ENCODE peak calls at places on chromosome 2, in eight cellular contexts. One of them, this sample, is unnamed.

GRCh38 chr2:193584522-193584938 is 1389.8 kb upstream of the TMEFF2 start:
- DNase-seq in IMR-90: peak
- DNase-seq in lower lobe of right lung: no peak
- DNase-seq in tibial artery: no peak
- DNase-seq in CD8-positive, alpha-beta T cell: no peak
- DNase-seq in Peyer's patch: no peak
- DNase-seq in thoracic aorta: no peak
- DNase-seq in WERI-Rb-1: peak
- DNase-seq in this sample: no peak

GRCh38 chr2:71813801-71814470 is 333.7 kb downstream of the CYP26B1 start:
- DNase-seq in CD8-positive, alpha-beta T cell: no peak
- DNase-seq in IMR-90: no peak
- DNase-seq in tibial artery: no peak
- DNase-seq in lower lobe of right lung: no peak
- DNase-seq in Peyer's patch: no peak
- DNase-seq in thoracic aorta: no peak
- DNase-seq in WERI-Rb-1: no peak
- DNase-seq in this sample: no peak

GRCh38 chr2:12057436-12058166 is 311.2 kb downstream of the LPIN1 start:
- DNase-seq in WERI-Rb-1: no peak
- DNase-seq in tibial artery: peak
- DNase-seq in IMR-90: no peak
- DNase-seq in CD8-positive, alpha-beta T cell: peak
- DNase-seq in Peyer's patch: peak
- DNase-seq in thoracic aorta: no peak
- DNase-seq in lower lobe of right lung: peak
- DNase-seq in this sample: no peak

GRCh38 chr2:185859506-185859905 is 120.9 kb downstream of the FSIP2 start:
- DNase-seq in lower lobe of right lung: no peak
- DNase-seq in WERI-Rb-1: no peak
- DNase-seq in Peyer's patch: no peak
- DNase-seq in IMR-90: no peak
- DNase-seq in thoracic aorta: no peak
- DNase-seq in CD8-positive, alpha-beta T cell: no peak
- DNase-seq in tibial artery: no peak
- DNase-seq in this sample: no peak

GRCh38 chr2:225930687-225931086 is 531.2 kb downstream of the NYAP2 start:
- DNase-seq in lower lobe of right lung: no peak
- DNase-seq in tibial artery: no peak
- DNase-seq in thoracic aorta: no peak
- DNase-seq in IMR-90: peak
- DNase-seq in Peyer's patch: no peak
- DNase-seq in WERI-Rb-1: no peak
- DNase-seq in CD8-positive, alpha-beta T cell: no peak
- DNase-seq in this sample: no peak

GRCh38 chr2:151153601-151154000 is 108.1 kb downstream of the RBM43 start:
- DNase-seq in WERI-Rb-1: no peak
- DNase-seq in CD8-positive, alpha-beta T cell: no peak
- DNase-seq in lower lobe of right lung: no peak
- DNase-seq in tibial artery: no peak
- DNase-seq in Peyer's patch: no peak
- DNase-seq in IMR-90: no peak
- DNase-seq in thoracic aorta: no peak
- DNase-seq in this sample: no peak

GRCh38 chr2:44010266-44010665 is 14.5 kb upstream of the LRPPRC start:
- DNase-seq in CD8-positive, alpha-beta T cell: no peak
- DNase-seq in WERI-Rb-1: no peak
- DNase-seq in IMR-90: no peak
- DNase-seq in lower lobe of right lung: no peak
- DNase-seq in tibial artery: no peak
- DNase-seq in thoracic aorta: no peak
- DNase-seq in Peyer's patch: no peak
- DNase-seq in this sample: no peak

GRCh38 chr2:19667085-19667484 is 234.7 kb downstream of the TTC32 start:
- DNase-seq in tibial artery: no peak
- DNase-seq in CD8-positive, alpha-beta T cell: no peak
- DNase-seq in thoracic aorta: no peak
- DNase-seq in WERI-Rb-1: no peak
- DNase-seq in IMR-90: peak
- DNase-seq in lower lobe of right lung: no peak
- DNase-seq in Peyer's patch: no peak
- DNase-seq in this sample: no peak

GRCh38 chr2:207782238-207783030 is 12.7 kb upstream of the FZD5 start:
- DNase-seq in Peyer's patch: peak
- DNase-seq in IMR-90: no peak
- DNase-seq in lower lobe of right lung: no peak
- DNase-seq in CD8-positive, alpha-beta T cell: no peak
- DNase-seq in thoracic aorta: no peak
- DNase-seq in WERI-Rb-1: no peak
- DNase-seq in tibial artery: no peak
- DNase-seq in this sample: no peak

GRCh38 chr2:59249441-59250330 is 1008.6 kb upstream of the FANCL start:
- DNase-seq in CD8-positive, alpha-beta T cell: no peak
- DNase-seq in tibial artery: no peak
- DNase-seq in Peyer's patch: no peak
- DNase-seq in IMR-90: no peak
- DNase-seq in WERI-Rb-1: no peak
- DNase-seq in thoracic aorta: no peak
- DNase-seq in lower lobe of right lung: no peak
- DNase-seq in this sample: no peak

GRCh38 chr2:30777662-30778505 is 29.4 kb downstream of the CAPN13 start:
- DNase-seq in thoracic aorta: no peak
- DNase-seq in WERI-Rb-1: no peak
- DNase-seq in lower lobe of right lung: no peak
- DNase-seq in CD8-positive, alpha-beta T cell: no peak
- DNase-seq in IMR-90: no peak
- DNase-seq in tibial artery: no peak
- DNase-seq in Peyer's patch: peak
- DNase-seq in this sample: no peak

GRCh38 chr2:237591021-237591370 is 462 bp upstream of the RAB17 start:
- DNase-seq in thoracic aorta: no peak
- DNase-seq in IMR-90: no peak
- DNase-seq in lower lobe of right lung: peak
- DNase-seq in Peyer's patch: peak
- DNase-seq in CD8-positive, alpha-beta T cell: no peak
- DNase-seq in tibial artery: no peak
- DNase-seq in WERI-Rb-1: no peak
- DNase-seq in this sample: no peak

GRCh38 chr2:875687-876615 is 74.7 kb upstream of the SNTG2 start:
- DNase-seq in Peyer's patch: no peak
- DNase-seq in WERI-Rb-1: no peak
- DNase-seq in IMR-90: no peak
- DNase-seq in thoracic aorta: no peak
- DNase-seq in lower lobe of right lung: no peak
- DNase-seq in tibial artery: peak
- DNase-seq in CD8-positive, alpha-beta T cell: no peak
- DNase-seq in this sample: no peak

GRCh38 chr2:177245010-177245422 is 19.5 kb downstream of the NFE2L2 start:
- DNase-seq in WERI-Rb-1: no peak
- DNase-seq in thoracic aorta: no peak
- DNase-seq in CD8-positive, alpha-beta T cell: no peak
- DNase-seq in lower lobe of right lung: no peak
- DNase-seq in tibial artery: no peak
- DNase-seq in IMR-90: peak
- DNase-seq in Peyer's patch: no peak
- DNase-seq in this sample: no peak

GRCh38 chr2:180202591-180202990 is 195.5 kb upstream of the CWC22 start:
- DNase-seq in Peyer's patch: no peak
- DNase-seq in WERI-Rb-1: no peak
- DNase-seq in IMR-90: no peak
- DNase-seq in CD8-positive, alpha-beta T cell: no peak
- DNase-seq in tibial artery: no peak
- DNase-seq in thoracic aorta: no peak
- DNase-seq in lower lobe of right lung: no peak
- DNase-seq in this sample: no peak

GRCh38 chr2:177393381-177393780 is 808 bp downstream of the AGPS start:
- DNase-seq in Peyer's patch: no peak
- DNase-seq in thoracic aorta: no peak
- DNase-seq in CD8-positive, alpha-beta T cell: no peak
- DNase-seq in WERI-Rb-1: no peak
- DNase-seq in tibial artery: no peak
- DNase-seq in IMR-90: no peak
- DNase-seq in lower lobe of right lung: no peak
- DNase-seq in this sample: no peak

GRCh38 chr2:216142540-216142939 is 33.4 kb downstream of the XRCC5 start:
- DNase-seq in IMR-90: peak
- DNase-seq in WERI-Rb-1: no peak
- DNase-seq in thoracic aorta: no peak
- DNase-seq in CD8-positive, alpha-beta T cell: no peak
- DNase-seq in Peyer's patch: no peak
- DNase-seq in tibial artery: no peak
- DNase-seq in lower lobe of right lung: no peak
- DNase-seq in this sample: no peak

GRCh38 chr2:8551622-8552074 is 130.2 kb upstream of the ID2 start:
- DNase-seq in IMR-90: no peak
- DNase-seq in WERI-Rb-1: no peak
- DNase-seq in CD8-positive, alpha-beta T cell: no peak
- DNase-seq in lower lobe of right lung: no peak
- DNase-seq in Peyer's patch: peak
- DNase-seq in thoracic aorta: no peak
- DNase-seq in tibial artery: peak
- DNase-seq in this sample: no peak

GRCh38 chr2:84865181-84865783 is 15.6 kb downstream of the TRABD2A start:
- DNase-seq in WERI-Rb-1: no peak
- DNase-seq in Peyer's patch: no peak
- DNase-seq in IMR-90: peak
- DNase-seq in thoracic aorta: no peak
- DNase-seq in lower lobe of right lung: no peak
- DNase-seq in CD8-positive, alpha-beta T cell: no peak
- DNase-seq in tibial artery: no peak
- DNase-seq in this sample: no peak

GRCh38 chr2:9191044-9191481 is 15.5 kb upstream of the ASAP2 start:
- DNase-seq in IMR-90: peak
- DNase-seq in WERI-Rb-1: no peak
- DNase-seq in Peyer's patch: peak
- DNase-seq in CD8-positive, alpha-beta T cell: no peak
- DNase-seq in thoracic aorta: peak
- DNase-seq in tibial artery: peak
- DNase-seq in lower lobe of right lung: peak
- DNase-seq in this sample: no peak

GRCh38 chr2:157192445-157193423 is 64.8 kb upstream of the GALNT5 start:
- DNase-seq in lower lobe of right lung: no peak
- DNase-seq in tibial artery: no peak
- DNase-seq in thoracic aorta: no peak
- DNase-seq in IMR-90: no peak
- DNase-seq in Peyer's patch: no peak
- DNase-seq in CD8-positive, alpha-beta T cell: no peak
- DNase-seq in WERI-Rb-1: no peak
- DNase-seq in this sample: no peak

GRCh38 chr2:132731431-132731830 is 61.4 kb upstream of the LYPD1 start:
- DNase-seq in lower lobe of right lung: no peak
- DNase-seq in tibial artery: no peak
- DNase-seq in WERI-Rb-1: no peak
- DNase-seq in IMR-90: peak
- DNase-seq in Peyer's patch: no peak
- DNase-seq in CD8-positive, alpha-beta T cell: no peak
- DNase-seq in thoracic aorta: no peak
- DNase-seq in this sample: no peak

GRCh38 chr2:61727746-61728145 is 126.1 kb downstream of the FAM161A start:
- DNase-seq in tibial artery: no peak
- DNase-seq in Peyer's patch: no peak
- DNase-seq in IMR-90: peak
- DNase-seq in lower lobe of right lung: no peak
- DNase-seq in WERI-Rb-1: no peak
- DNase-seq in CD8-positive, alpha-beta T cell: no peak
- DNase-seq in thoracic aorta: no peak
- DNase-seq in this sample: no peak

GRCh38 chr2:165877565-165878550 is 75.7 kb downstream of the TTC21B start:
- DNase-seq in WERI-Rb-1: no peak
- DNase-seq in lower lobe of right lung: no peak
- DNase-seq in CD8-positive, alpha-beta T cell: no peak
- DNase-seq in Peyer's patch: no peak
- DNase-seq in thoracic aorta: no peak
- DNase-seq in IMR-90: peak
- DNase-seq in tibial artery: no peak
- DNase-seq in this sample: no peak

GRCh38 chr2:11743846-11744553 is 2.4 kb upstream of the LPIN1 start:
- DNase-seq in IMR-90: peak
- DNase-seq in WERI-Rb-1: peak
- DNase-seq in thoracic aorta: peak
- DNase-seq in Peyer's patch: peak
- DNase-seq in lower lobe of right lung: peak
- DNase-seq in tibial artery: peak
- DNase-seq in CD8-positive, alpha-beta T cell: no peak
- DNase-seq in this sample: peak

GRCh38 chr2:54584598-54584997 is 128.5 kb downstream of the SPTBN1 start:
- DNase-seq in CD8-positive, alpha-beta T cell: no peak
- DNase-seq in WERI-Rb-1: no peak
- DNase-seq in lower lobe of right lung: no peak
- DNase-seq in IMR-90: no peak
- DNase-seq in Peyer's patch: no peak
- DNase-seq in tibial artery: no peak
- DNase-seq in thoracic aorta: no peak
- DNase-seq in this sample: no peak
- H3K27ac ChIP-seq in CD8-positive, alpha-beta T cell: no peak
- H3K27ac ChIP-seq in WERI-Rb-1: peak
- H3K27ac ChIP-seq in lower lobe of right lung: no peak
- H3K27ac ChIP-seq in IMR-90: no peak
- H3K27ac ChIP-seq in Peyer's patch: peak
- H3K27ac ChIP-seq in tibial artery: no peak
- H3K27ac ChIP-seq in thoracic aorta: no peak
- H3K27ac ChIP-seq in this sample: peak

GRCh38 chr2:33765122-33765521 is 166.0 kb upstream of the FAM98A start:
- DNase-seq in Peyer's patch: no peak
- DNase-seq in IMR-90: no peak
- DNase-seq in tibial artery: no peak
- DNase-seq in lower lobe of right lung: no peak
- DNase-seq in CD8-positive, alpha-beta T cell: no peak
- DNase-seq in WERI-Rb-1: no peak
- DNase-seq in thoracic aorta: no peak
- DNase-seq in this sample: no peak
- TF ChIP-seq CTCF in Peyer's patch: no peak
- TF ChIP-seq CTCF in IMR-90: no peak
- TF ChIP-seq CTCF in tibial artery: no peak
- TF ChIP-seq CTCF in lower lobe of right lung: no peak
- TF ChIP-seq CTCF in CD8-positive, alpha-beta T cell: no peak
- TF ChIP-seq CTCF in WERI-Rb-1: peak
- TF ChIP-seq CTCF in thoracic aorta: no peak
- TF ChIP-seq CTCF in this sample: no peak

DNA sequence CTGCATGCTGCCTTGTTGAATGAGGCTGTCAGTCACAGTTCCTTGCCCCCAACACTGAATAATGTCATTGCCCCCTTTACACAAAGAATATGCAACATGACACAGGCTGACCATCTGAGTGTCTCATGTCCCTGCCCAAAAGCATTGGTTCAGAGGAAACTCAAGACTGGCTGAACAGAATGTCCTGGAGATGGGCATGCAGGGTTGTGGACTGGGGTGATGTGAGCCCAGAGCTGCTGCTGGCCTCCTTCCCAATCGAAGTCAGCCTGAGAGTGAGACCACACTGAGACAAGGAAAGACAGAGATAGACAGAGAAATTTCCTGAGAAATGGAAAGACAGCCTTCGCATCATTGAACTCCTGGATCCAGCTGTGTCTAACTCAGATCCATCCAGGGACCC is 110.1 kb downstream of the PID1 start:
- DNase-seq in IMR-90: no peak
- DNase-seq in lower lobe of right lung: no peak
- DNase-seq in Peyer's patch: no peak
- DNase-seq in CD8-positive, alpha-beta T cell: no peak
- DNase-seq in thoracic aorta: no peak
- DNase-seq in WERI-Rb-1: no peak
- DNase-seq in tibial artery: no peak
- DNase-seq in this sample: no peak
- H3K27ac ChIP-seq in IMR-90: no peak
- H3K27ac ChIP-seq in lower lobe of right lung: no peak
- H3K27ac ChIP-seq in Peyer's patch: no peak
- H3K27ac ChIP-seq in CD8-positive, alpha-beta T cell: no peak
- H3K27ac ChIP-seq in thoracic aorta: peak
- H3K27ac ChIP-seq in WERI-Rb-1: no peak
- H3K27ac ChIP-seq in tibial artery: no peak
- H3K27ac ChIP-seq in this sample: no peak

GRCh38 chr2:147649963-147650362 is 194.9 kb upstream of the ACVR2A start:
- DNase-seq in CD8-positive, alpha-beta T cell: no peak
- DNase-seq in lower lobe of right lung: no peak
- DNase-seq in Peyer's patch: no peak
- DNase-seq in tibial artery: no peak
- DNase-seq in WERI-Rb-1: no peak
- DNase-seq in thoracic aorta: no peak
- DNase-seq in IMR-90: no peak
- DNase-seq in this sample: no peak
- TF ChIP-seq CTCF in CD8-positive, alpha-beta T cell: no peak
- TF ChIP-seq CTCF in lower lobe of right lung: no peak
- TF ChIP-seq CTCF in Peyer's patch: no peak
- TF ChIP-seq CTCF in tibial artery: no peak
- TF ChIP-seq CTCF in WERI-Rb-1: no peak
- TF ChIP-seq CTCF in thoracic aorta: no peak
- TF ChIP-seq CTCF in IMR-90: no peak
- TF ChIP-seq CTCF in this sample: no peak

This sample was measured in CD4-positive, alpha-beta T cell.